ENCODE peak calls at places on chromosome 2, in nine cellular contexts. N is head of caudate nucleus, L is dorsolateral prefrontal cortex, H is T-helper 1 cell, P is neuronal stem cell, M is COLO829, B is brain microvascular endothelial cell, R is frontal cortex, O is HTR-8/SVneo. X is an unnamed sample.

GRCh38 chr2:231335591-231335990 is 59.9 kb upstream of the B3GNT7 start:
- DNase-seq in N (no peak), L (no peak), H (no peak), P (no peak), M (no peak), B (no peak), R (no peak), O (no peak), X (no peak)

GRCh38 chr2:230691005-230691647 is 21.5 kb upstream of the CAB39 start:
- DNase-seq in N (no peak), L (no peak), H (no peak), P (no peak), M (no peak), B (peak; percentile 45), R (no peak), O (peak; percentile 71), X (no peak)

GRCh38 chr2:201837824-201838340 is 31.5 kb downstream of the CDK15 start:
- DNase-seq in N (no peak), L (no peak), H (no peak), P (no peak), M (no peak), B (no peak), R (no peak), O (no peak), X (no peak)

GRCh38 chr2:38155-38554 is 8.2 kb downstream of the FAM110C start:
- DNase-seq in N (no peak), L (no peak), H (no peak), P (no peak), M (peak; percentile 29), B (no peak), R (no peak), O (no peak), X (peak; percentile 73)

GRCh38 chr2:97664636-97664970 is 759 bp upstream of the ACTR1B start:
- DNase-seq in N (no peak), L (no peak), H (no peak), P (no peak), M (no peak), B (no peak), R (no peak), O (no peak), X (no peak)

GRCh38 chr2:199457147-199458016 is at the start of gene SATB2:
- DNase-seq in N (no peak), L (no peak), H (no peak), P (peak; percentile 31), M (no peak), B (peak; percentile 37), R (peak; percentile 43), O (no peak), X (peak; percentile 74)

GRCh38 chr2:119760876-119761275 is 1.2 kb downstream of the PTPN4 start:
- DNase-seq in N (no peak), L (no peak), H (peak; percentile 20), P (no peak), M (no peak), B (no peak), R (no peak), O (no peak), X (no peak)

GRCh38 chr2:15806801-15807417 is 133.4 kb upstream of the MYCN start:
- DNase-seq in N (no peak), L (no peak), H (no peak), P (no peak), M (no peak), B (no peak), R (no peak), O (no peak), X (no peak)

GRCh38 chr2:160317113-160318099 is 117.3 kb upstream of the ITGB6 start:
- DNase-seq in N (no peak), L (no peak), H (no peak), P (peak; percentile 67), M (peak; percentile 60), B (no peak), R (no peak), O (no peak), X (no peak)

GRCh38 chr2:120857931-120858330 is 122.3 kb downstream of the GLI2 start:
- DNase-seq in N (no peak), L (no peak), H (no peak), P (no peak), M (no peak), B (no peak), R (no peak), O (no peak), X (no peak)

GRCh38 chr2:43184339-43184895 is 42.0 kb downstream of the ZFP36L2 start:
- DNase-seq in N (no peak), L (no peak), H (peak; percentile 70), P (no peak), M (no peak), B (peak; percentile 75), R (no peak), O (no peak), X (peak; percentile 92)

GRCh38 chr2:222797308-222797707 is 63.5 kb upstream of the ACSL3 start:
- DNase-seq in N (no peak), L (no peak), H (no peak), P (no peak), M (peak; percentile 79), B (no peak), R (no peak), O (peak; percentile 44), X (no peak)

GRCh38 chr2:240569998-240570530 is 1.8 kb downstream of the RNPEPL1 start:
- DNase-seq in N (no peak), L (no peak), H (no peak), P (no peak), M (no peak), B (no peak), R (no peak), O (no peak), X (peak; percentile 40)

GRCh38 chr2:3288455-3289163 is 89.0 kb downstream of the EIPR1 start:
- DNase-seq in N (no peak), L (no peak), H (no peak), P (no peak), M (no peak), B (no peak), R (no peak), O (no peak), X (no peak)

GRCh38 chr2:192593561-192593960 is 398.8 kb upstream of the TMEFF2 start:
- DNase-seq in N (no peak), L (no peak), H (no peak), P (no peak), M (no peak), B (no peak), R (no peak), O (no peak), X (no peak)

GRCh38 chr2:167987558-167987957 is 259.8 kb downstream of the STK39 start:
- DNase-seq in N (no peak), L (no peak), H (no peak), P (no peak), M (no peak), B (no peak), R (no peak), O (no peak), X (no peak)

GRCh38 chr2:23425338-23425871 is 40.4 kb downstream of the KLHL29 start:
- DNase-seq in N (no peak), L (no peak), H (no peak), P (no peak), M (no peak), B (no peak), R (no peak), O (no peak), X (no peak)

GRCh38 chr2:184835081-184835728 is 236.9 kb downstream of the ZNF804A start:
- DNase-seq in N (no peak), L (no peak), H (no peak), P (no peak), M (no peak), B (peak; percentile 11), R (no peak), O (no peak), X (peak; percentile 48)

GRCh38 chr2:20580690-20581437 is 70.0 kb downstream of the HS1BP3 start:
- DNase-seq in N (no peak), L (no peak), H (no peak), P (no peak), M (no peak), B (no peak), R (no peak), O (no peak), X (no peak)

GRCh38 chr2:187580462-187581124 is 26.4 kb upstream of the TFPI start:
- DNase-seq in N (no peak), L (no peak), H (peak; percentile 16), P (no peak), M (peak; percentile 27), B (no peak), R (no peak), O (peak; percentile 41), X (no peak)

GRCh38 chr2:56680971-56681631 is 497.3 kb downstream of the CCDC85A start:
- DNase-seq in N (no peak), L (no peak), H (no peak), P (no peak), M (no peak), B (peak; percentile 64), R (no peak), O (peak; percentile 44), X (no peak)

GRCh38 chr2:234954551-234954992 is 2.8 kb downstream of the SH3BP4 start:
- DNase-seq in N (no peak), L (no peak), H (no peak), P (no peak), M (no peak), B (no peak), R (no peak), O (no peak), X (no peak)

GRCh38 chr2:163697846-163698637 is 37.8 kb downstream of the FIGN start:
- DNase-seq in N (no peak), L (no peak), H (no peak), P (no peak), M (no peak), B (no peak), R (no peak), O (no peak), X (no peak)

GRCh38 chr2:177217247-177217843 is 4.8 kb downstream of the HNRNPA3 start:
- DNase-seq in N (no peak), L (no peak), H (no peak), P (no peak), M (no peak), B (no peak), R (no peak), O (no peak), X (no peak)

GRCh38 chr2:25230626-25231311 is 62.4 kb upstream of the POMC start:
- DNase-seq in N (no peak), L (no peak), H (no peak), P (no peak), M (no peak), B (no peak), R (no peak), O (no peak), X (no peak)

GRCh38 chr2:189164732-189165131 is 14.8 kb downstream of the COL5A2 start:
- DNase-seq in N (no peak), L (no peak), H (no peak), P (no peak), M (no peak), B (no peak), R (no peak), O (peak; percentile 45), X (no peak)

GRCh38 chr2:13522917-13523821 is 806.4 kb downstream of the TRIB2 start:
- DNase-seq in N (peak; percentile 9), L (peak; percentile 5), H (no peak), P (no peak), M (no peak), B (peak; percentile 1), R (no peak), O (no peak), X (no peak)

X was measured in Peyer's patch.